ENCODE peak calls at places on chromosomes 2 and 18, in eight cellular contexts. Z, E, I, G, K, N, T and U are unnamed samples.

GRCh38 chr2:221397179-221397578 is 174.9 kb downstream of the EPHA4 start:
- DNase-seq in Z (no peak), E (no peak), I (no peak), G (no peak), K (peak; percentile 11), N (no peak), T (no peak), U (no peak)

GRCh38 chr2:143694335-143694734 is 565.1 kb downstream of the ARHGAP15 start:
- DNase-seq in Z (no peak), E (no peak), I (no peak), G (no peak), K (no peak), N (no peak), T (peak; percentile 40), U (no peak)

GRCh38 chr2:1605659-1606400 is 138.5 kb downstream of the PXDN start:
- DNase-seq in Z (no peak), E (no peak), I (no peak), G (peak; percentile 61), K (peak; percentile 57), N (no peak), T (no peak), U (no peak)

GRCh38 chr2:159054032-159054334 is 85.5 kb downstream of the TANC1 start:
- DNase-seq in Z (no peak), E (no peak), I (no peak), G (no peak), K (no peak), N (no peak), T (no peak), U (no peak)

GRCh38 chr18:47150824-47151366 is 595 bp upstream of the HDHD2 start:
- DNase-seq in Z (no peak), E (no peak), I (peak; percentile 3), G (no peak), K (no peak), N (no peak), T (no peak), U (no peak)

GRCh38 chr2:195445639-195446038 is 211.4 kb upstream of the SLC39A10 start:
- DNase-seq in Z (no peak), E (no peak), I (no peak), G (no peak), K (no peak), N (no peak), T (no peak), U (no peak)

GRCh38 chr2:200119236-200119635 is 163.9 kb downstream of the MAIP1 start:
- DNase-seq in Z (no peak), E (no peak), I (no peak), G (no peak), K (no peak), N (no peak), T (no peak), U (no peak)

GRCh38 chr2:9758741-9759140 is 84.5 kb upstream of the TAF1B start:
- DNase-seq in Z (no peak), E (no peak), I (no peak), G (no peak), K (no peak), N (no peak), T (no peak), U (no peak)

GRCh38 chr2:101309211-101309700 is 755 bp upstream of the RNF149 start:
- DNase-seq in Z (no peak), E (no peak), I (no peak), G (no peak), K (no peak), N (no peak), T (no peak), U (no peak)

GRCh38 chr2:75622500-75622899 is 24.1 kb upstream of the MRPL19 start:
- DNase-seq in Z (no peak), E (no peak), I (no peak), G (no peak), K (no peak), N (no peak), T (no peak), U (no peak)

GRCh38 chr2:105746177-105747080 is 1.7 kb downstream of the NCK2 start:
- DNase-seq in Z (peak; percentile 69), E (no peak), I (peak; percentile 29), G (no peak), K (no peak), N (no peak), T (peak; percentile 42), U (peak; percentile 59)

GRCh38 chr2:190478572-190478971 is 56.0 kb downstream of the NEMP2 start:
- DNase-seq in Z (no peak), E (no peak), I (no peak), G (no peak), K (no peak), N (no peak), T (no peak), U (no peak)

GRCh38 chr2:200747668-200748618 is 63.8 kb upstream of the BZW1 start:
- DNase-seq in Z (no peak), E (peak; percentile 94), I (peak; percentile 99), G (no peak), K (no peak), N (no peak), T (no peak), U (no peak)

GRCh38 chr2:67485431-67485830 is 88.3 kb downstream of the ETAA1 start:
- DNase-seq in Z (no peak), E (no peak), I (no peak), G (no peak), K (peak; percentile 32), N (no peak), T (no peak), U (no peak)

GRCh38 chr2:200787351-200788128 is 24.2 kb upstream of the BZW1 start:
- DNase-seq in Z (no peak), E (peak; percentile 85), I (no peak), G (no peak), K (peak; percentile 95), N (no peak), T (peak; percentile 29), U (peak; percentile 65)

GRCh38 chr2:230230087-230230486 is 4.6 kb downstream of the SP140 start:
- DNase-seq in Z (no peak), E (no peak), I (peak; percentile 29), G (peak; percentile 23), K (peak; percentile 21), N (no peak), T (no peak), U (peak; percentile 79)

GRCh38 chr2:237041231-237041630 is 44.5 kb upstream of the COPS8 start:
- DNase-seq in Z (no peak), E (no peak), I (no peak), G (no peak), K (peak; percentile 54), N (no peak), T (peak; percentile 32), U (no peak)

GRCh38 chr2:3198119-3198518 is 179.5 kb downstream of the EIPR1 start:
- DNase-seq in Z (no peak), E (peak; percentile 58), I (peak; percentile 30), G (no peak), K (no peak), N (no peak), T (peak; percentile 22), U (peak; percentile 37)
- TF ChIP-seq CTCF in Z (peak; percentile 32), E (no peak), I (peak; percentile 49), G (peak; percentile 83), K (no peak), N (peak; percentile 33), T (peak; percentile 37), U (peak; percentile 3)

GRCh38 chr2:3217646-3218045 is 160.0 kb downstream of the EIPR1 start:
- DNase-seq in Z (no peak), E (no peak), I (no peak), G (no peak), K (no peak), N (no peak), T (no peak), U (no peak)

GRCh38 chr2:3222636-3223035 is 155.0 kb downstream of the EIPR1 start:
- DNase-seq in Z (peak; percentile 31), E (peak; percentile 14), I (no peak), G (no peak), K (no peak), N (no peak), T (no peak), U (no peak)

GRCh38 chr2:3219536-3219935 is 158.1 kb downstream of the EIPR1 start:
- DNase-seq in Z (no peak), E (no peak), I (no peak), G (no peak), K (no peak), N (no peak), T (no peak), U (no peak)

GRCh38 chr2:3224681-3225080 is 152.9 kb downstream of the EIPR1 start:
- DNase-seq in Z (no peak), E (no peak), I (no peak), G (no peak), K (no peak), N (no peak), T (no peak), U (no peak)

DNA sequence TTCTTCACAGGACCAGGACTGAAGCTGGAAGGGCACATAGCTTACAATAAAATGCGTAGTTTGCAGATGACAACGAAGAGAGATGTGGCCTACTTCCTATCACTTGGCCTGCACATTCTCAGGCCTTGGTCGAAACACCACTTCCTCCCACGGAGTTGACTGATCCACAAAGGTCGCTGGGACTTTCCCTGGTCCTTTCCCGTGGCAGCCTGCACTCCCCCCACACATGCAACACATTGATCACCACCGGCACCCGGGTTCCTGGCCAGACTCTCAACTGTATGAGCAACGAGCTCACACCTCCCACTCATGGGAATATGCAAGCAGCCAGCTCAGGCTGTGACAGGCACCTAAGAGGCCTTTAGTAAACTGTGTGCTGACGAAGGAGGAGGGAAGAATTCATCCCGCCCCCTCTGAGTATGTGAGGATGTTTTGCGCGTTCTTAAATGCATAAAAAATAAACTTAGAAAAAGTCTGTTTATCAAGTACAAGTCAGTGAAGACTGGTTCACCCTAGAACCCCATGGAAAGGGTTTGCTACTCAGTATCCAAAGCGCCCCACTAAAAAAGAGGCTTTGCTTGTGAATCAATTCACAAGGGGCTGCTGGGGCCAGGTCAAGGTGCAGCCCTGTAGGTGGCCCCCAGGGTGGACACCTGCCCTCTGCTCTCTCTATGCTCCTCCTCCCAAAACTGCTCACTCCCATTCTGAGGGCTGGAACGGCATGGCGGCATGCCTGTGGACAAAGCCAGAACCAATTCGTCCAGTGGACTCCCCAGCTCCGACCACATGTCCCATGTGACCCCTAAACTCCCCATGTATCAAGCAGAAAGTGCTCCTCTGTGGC is 154.3 kb downstream of the EIPR1 start:
- DNase-seq in Z (peak; percentile 91), E (no peak), I (no peak), G (no peak), K (peak; percentile 23), N (no peak), T (no peak), U (no peak)
- TF ChIP-seq POLR2A in Z (peak; percentile 57), E (no peak), I (no peak), G (no peak), K (no peak), N (no peak), T (no peak), U (no peak)

DNA sequence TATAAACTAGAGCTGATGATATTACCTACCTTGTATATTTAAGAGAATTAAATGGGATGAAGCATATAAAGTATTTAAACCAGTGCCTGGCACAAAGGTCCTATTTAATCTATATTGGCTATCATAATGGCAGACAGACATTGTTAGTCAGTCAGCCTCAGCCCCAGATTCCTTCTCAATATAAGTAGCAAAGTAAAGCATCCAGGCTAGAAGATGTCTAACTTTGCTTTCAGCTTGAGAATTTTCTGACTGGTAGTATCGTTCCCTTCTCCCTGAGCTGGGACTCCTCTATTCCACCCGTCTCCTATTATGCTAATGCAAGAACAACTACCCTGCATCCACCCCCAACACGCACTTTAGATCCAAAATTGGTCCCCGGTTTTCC is 215.7 kb upstream of the SIX2 start:
- DNase-seq in Z (no peak), E (no peak), I (no peak), G (no peak), K (no peak), N (no peak), T (no peak), U (no peak)
- TF ChIP-seq MAX in Z (no peak), E (no peak), I (no peak), G (no peak), K (no peak), N (no peak), T (no peak), U (no peak)

GRCh38 chr2:181573140-181573736 is 83.7 kb downstream of the CERKL start:
- DNase-seq in Z (no peak), E (peak; percentile 40), I (peak; percentile 45), G (no peak), K (peak; percentile 38), N (peak; percentile 54), T (peak; percentile 12), U (peak; percentile 51)
- TF ChIP-seq CTCF in Z (peak; percentile 48), E (peak; percentile 73), I (peak; percentile 60), G (peak; percentile 48), K (peak; percentile 18), N (peak; percentile 49), T (peak; percentile 18), U (peak; percentile 42)